ENCODE peak calls at places on chromosome 4, in seven cellular contexts. M is GM12878, C is K562, G is SK-N-SH, N is HCT116, K is HepG2, S is H1. Q is an unnamed sample.

GRCh38 chr4:155514628-155515027 is 137.9 kb upstream of the MAP9 start:
- DNase-seq in C (no peak), K (no peak), G (no peak), M (no peak), N (no peak), S (no peak), Q (no peak)

GRCh38 chr4:106986486-106986885 is 49.6 kb downstream of the DKK2 start:
- DNase-seq in N (no peak), C (no peak), K (no peak), G (peak), S (no peak), M (no peak), Q (no peak)

GRCh38 chr4:123676550-123677229 is 280.1 kb downstream of the SPRY1 start:
- DNase-seq in K (no peak), M (no peak), N (no peak), C (no peak), G (no peak), S (no peak), Q (no peak)

GRCh38 chr4:6772223-6772928 is 10.2 kb upstream of the KIAA0232 start:
- DNase-seq in K (no peak), N (no peak), G (no peak), C (no peak), M (no peak), S (no peak), Q (no peak)

GRCh38 chr4:137621056-137621455 is 88.8 kb upstream of the PCDH18 start:
- DNase-seq in M (no peak), N (no peak), G (no peak), K (no peak), C (no peak), S (no peak), Q (no peak)

GRCh38 chr4:40621592-40622512 is 7.8 kb downstream of the RBM47 start:
- DNase-seq in C (no peak), M (peak), K (peak), G (no peak), N (peak), S (no peak), Q (peak)

GRCh38 chr4:123463869-123464268 is 67.3 kb downstream of the SPRY1 start:
- DNase-seq in G (no peak), N (no peak), M (no peak), K (no peak), C (no peak), S (no peak), Q (no peak)

GRCh38 chr4:22129454-22130075 is 181.0 kb upstream of the KCNIP4 start:
- DNase-seq in S (peak), N (peak), G (peak), C (peak), K (peak), M (no peak), Q (peak)

GRCh38 chr4:21948347-21949072 is at the start of gene KCNIP4:
- DNase-seq in C (no peak), N (no peak), K (no peak), M (no peak), G (peak), S (peak), Q (no peak)

GRCh38 chr4:86500527-86500926 is 93.6 kb upstream of the PTPN13 start:
- DNase-seq in M (no peak), N (no peak), S (no peak), K (no peak), C (no peak), G (no peak), Q (no peak)

GRCh38 chr4:6534050-6534449 is 40.9 kb upstream of the MAN2B2 start:
- DNase-seq in K (no peak), G (no peak), N (no peak), M (no peak), C (no peak), S (no peak), Q (no peak)

GRCh38 chr4:80027611-80028010 is 45.4 kb downstream of the ANTXR2 start:
- DNase-seq in M (no peak), C (no peak), S (no peak), N (no peak), K (no peak), G (no peak), Q (no peak)

GRCh38 chr4:13492752-13493151 is 8.6 kb upstream of the RAB28 start:
- DNase-seq in M (no peak), S (no peak), C (no peak), N (no peak), K (no peak), G (no peak), Q (no peak)

GRCh38 chr4:169397762-169398161 is 127.0 kb upstream of the SH3RF1 start:
- DNase-seq in G (no peak), N (no peak), K (no peak), S (no peak), M (no peak), C (no peak), Q (no peak)

GRCh38 chr4:3442959-3443749 is 1.4 kb downstream of the HGFAC start:
- DNase-seq in K (peak), C (peak), N (no peak), S (peak), M (no peak), G (peak), Q (no peak)

GRCh38 chr4:4625488-4625887 is 83.6 kb upstream of the STX18 start:
- DNase-seq in K (no peak), S (no peak), N (no peak), C (no peak), G (no peak), M (no peak), Q (no peak)

GRCh38 chr4:156656911-156657310 is 314.7 kb downstream of the PDGFC start:
- DNase-seq in N (no peak), M (no peak), G (no peak), S (no peak), C (no peak), K (no peak), Q (no peak)

GRCh38 chr4:73664470-73664869 is 44.2 kb upstream of the RASSF6 start:
- DNase-seq in K (no peak), G (no peak), C (no peak), N (no peak), S (no peak), M (no peak), Q (no peak)

GRCh38 chr4:11470709-11471441 is 42.2 kb upstream of the HS3ST1 start:
- DNase-seq in N (no peak), K (no peak), M (no peak), S (no peak), C (no peak), G (no peak), Q (no peak)

GRCh38 chr4:87007345-87008181 is 72.8 kb downstream of the AFF1 start:
- DNase-seq in G (peak), N (no peak), C (no peak), M (no peak), S (no peak), K (no peak), Q (no peak)

GRCh38 chr4:16627999-16628398 is 270.4 kb downstream of the LDB2 start:
- DNase-seq in S (no peak), M (no peak), N (no peak), G (no peak), K (no peak), C (no peak), Q (no peak)

GRCh38 chr4:74364649-74365491 is at the start of gene EREG:
- DNase-seq in G (peak), N (peak), S (peak), K (no peak), M (no peak), C (peak), Q (no peak)

GRCh38 chr4:83093060-83093640 is 21.4 kb downstream of the PLAC8 start:
- DNase-seq in K (no peak), N (no peak), S (no peak), G (peak), M (no peak), C (no peak), Q (no peak)

GRCh38 chr4:169621754-169622481 is 1.5 kb downstream of the CLCN3 start:
- DNase-seq in N (no peak), S (no peak), C (peak), M (no peak), G (peak), K (peak), Q (peak)

GRCh38 chr4:47032405-47033106 is 1.2 kb downstream of the GABRB1 start:
- DNase-seq in G (peak), N (no peak), M (no peak), K (peak), S (peak), C (no peak), Q (peak)

DNA sequence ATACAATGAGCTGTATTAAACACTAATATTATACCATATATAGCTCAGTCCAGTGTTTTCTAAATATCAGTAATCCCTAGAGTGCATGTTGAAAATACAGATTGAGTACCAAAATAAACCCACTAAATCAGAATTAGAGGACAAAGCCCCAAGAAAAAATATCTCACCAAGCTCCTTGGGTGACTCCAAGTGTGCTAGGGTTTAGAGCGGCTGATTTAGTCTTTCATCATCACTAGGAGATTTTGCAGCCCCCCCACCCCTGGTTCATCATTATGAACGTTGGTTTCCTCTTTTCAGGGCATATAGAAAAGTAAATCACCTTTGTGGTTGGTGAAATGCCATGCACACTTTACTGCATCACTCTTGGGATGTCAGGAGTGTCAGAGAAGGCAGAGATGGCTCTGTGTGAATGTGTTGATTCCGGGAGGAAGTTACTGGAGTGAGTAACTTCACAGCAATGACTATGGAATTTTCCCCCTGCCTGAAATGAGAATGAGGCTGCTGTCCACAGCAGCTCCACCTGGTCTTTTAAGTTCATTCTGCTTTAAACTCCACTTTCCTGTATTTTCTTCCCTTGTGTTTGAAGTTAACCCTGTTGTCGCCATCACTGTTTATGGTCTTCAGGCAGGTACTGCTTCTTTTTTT is 25.2 kb upstream of the ANAPC4 start:
- DNase-seq in N (no peak), M (no peak), S (no peak), G (no peak), C (no peak), K (no peak), Q (no peak)
- H3K27ac ChIP-seq in N (no peak), M (no peak), S (no peak), G (no peak), C (no peak), K (no peak), Q (no peak)

DNA sequence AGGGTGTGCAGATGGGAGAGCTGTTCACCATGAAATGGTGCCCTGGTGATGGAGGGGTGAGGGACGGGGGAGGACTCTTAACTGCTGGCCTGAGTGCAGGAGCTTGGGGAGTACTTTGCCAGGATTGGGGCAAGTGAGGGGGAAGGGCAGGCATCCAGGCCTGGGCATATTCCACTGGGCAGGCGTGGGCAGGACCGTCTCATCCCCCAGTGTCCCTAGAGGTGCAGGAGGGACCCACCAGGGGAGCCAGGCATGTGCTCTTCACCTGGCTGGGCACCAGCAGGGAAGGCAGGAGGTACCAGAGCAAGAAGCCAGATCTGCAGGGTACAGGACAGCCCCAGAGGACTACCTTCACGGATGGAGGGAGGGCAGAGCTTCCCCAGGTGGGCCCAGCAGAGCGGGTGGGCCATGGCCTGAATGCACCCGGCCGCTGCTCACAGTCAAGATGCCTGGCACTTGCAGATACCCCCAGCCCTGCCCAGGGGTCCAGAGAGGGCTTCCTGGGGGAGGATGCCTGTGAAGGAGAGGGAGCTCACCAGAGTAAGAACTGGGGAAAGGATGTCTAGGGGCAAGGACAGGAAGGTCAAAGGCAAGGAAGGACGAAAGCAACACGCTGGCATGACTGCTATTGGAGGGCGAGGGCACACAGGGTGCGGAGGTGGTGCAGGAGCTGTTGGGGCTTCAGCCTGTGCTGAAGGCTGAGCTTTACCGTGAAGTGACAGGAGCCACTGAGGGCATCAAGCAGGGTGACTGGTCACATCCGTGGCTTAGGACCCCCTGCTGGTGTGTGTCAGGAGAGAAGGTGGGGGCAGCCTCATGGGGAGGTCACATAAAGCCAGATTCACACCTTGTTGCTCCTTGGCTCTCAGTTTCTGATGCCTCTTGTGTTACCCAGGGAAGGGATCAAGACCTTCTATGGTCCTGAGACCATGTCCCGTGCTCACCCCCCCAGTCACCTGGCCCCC is 68.2 kb upstream of the NKX1-1 start:
- DNase-seq in G (peak), M (no peak), C (no peak), S (no peak), N (no peak), K (no peak), Q (no peak)
- TF ChIP-seq SIN3A in G (no peak), M (no peak), C (no peak), S (no peak), N (no peak), K (no peak), Q (no peak)

GRCh38 chr4:139315221-139315675 is 13.0 kb upstream of the NDUFC1 start:
- DNase-seq in S (no peak), G (no peak), C (no peak), K (no peak), N (no peak), M (peak), Q (no peak)
- H3K27ac ChIP-seq in S (peak), G (no peak), C (peak), K (no peak), N (no peak), M (peak), Q (no peak)

DNA sequence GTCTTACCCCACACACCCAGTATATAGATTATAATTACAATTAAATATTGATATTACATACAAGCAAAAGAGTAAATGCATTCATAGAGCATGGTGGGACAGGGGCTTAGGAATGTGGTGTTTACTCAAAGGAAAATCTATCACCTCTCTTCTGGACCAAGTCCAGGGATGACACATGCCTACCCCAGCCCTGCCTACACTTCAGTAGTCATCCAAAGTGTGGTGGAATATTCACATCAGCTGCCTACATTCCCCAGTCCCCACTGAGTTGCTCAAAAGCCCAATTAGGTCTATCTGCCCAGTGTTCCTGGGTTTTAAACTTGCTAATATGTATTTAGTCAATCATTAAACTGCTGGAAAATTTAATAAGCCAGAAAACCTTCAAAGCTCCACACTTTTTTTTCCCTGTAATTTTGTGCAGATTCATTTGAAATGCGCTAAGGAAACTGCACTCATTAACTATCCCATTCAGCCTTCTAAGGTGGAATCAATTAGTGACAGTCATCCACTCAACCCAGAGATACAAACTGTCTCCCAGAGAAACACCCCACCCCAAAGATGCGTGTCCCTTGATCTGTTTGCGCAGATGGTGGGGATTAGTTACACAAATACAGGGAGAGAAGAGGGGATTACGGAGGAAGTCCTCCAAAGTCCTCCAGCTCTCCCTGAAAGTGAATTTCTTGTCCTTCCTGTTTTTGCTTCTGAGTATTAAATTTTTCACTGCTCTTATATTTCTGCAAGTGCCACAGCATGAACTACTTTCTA is 91.7 kb upstream of the KDR start:
- DNase-seq in K (no peak), S (no peak), M (no peak), C (no peak), N (no peak), G (no peak), Q (no peak)
- TF ChIP-seq SIN3A in K (no peak), S (no peak), M (no peak), C (no peak), N (no peak), G (no peak), Q (no peak)

GRCh38 chr4:42296196-42296595 is 101.1 kb upstream of the SHISA3 start:
- DNase-seq in G (no peak), S (no peak), M (no peak), K (no peak), C (no peak), N (no peak), Q (no peak)

DNA sequence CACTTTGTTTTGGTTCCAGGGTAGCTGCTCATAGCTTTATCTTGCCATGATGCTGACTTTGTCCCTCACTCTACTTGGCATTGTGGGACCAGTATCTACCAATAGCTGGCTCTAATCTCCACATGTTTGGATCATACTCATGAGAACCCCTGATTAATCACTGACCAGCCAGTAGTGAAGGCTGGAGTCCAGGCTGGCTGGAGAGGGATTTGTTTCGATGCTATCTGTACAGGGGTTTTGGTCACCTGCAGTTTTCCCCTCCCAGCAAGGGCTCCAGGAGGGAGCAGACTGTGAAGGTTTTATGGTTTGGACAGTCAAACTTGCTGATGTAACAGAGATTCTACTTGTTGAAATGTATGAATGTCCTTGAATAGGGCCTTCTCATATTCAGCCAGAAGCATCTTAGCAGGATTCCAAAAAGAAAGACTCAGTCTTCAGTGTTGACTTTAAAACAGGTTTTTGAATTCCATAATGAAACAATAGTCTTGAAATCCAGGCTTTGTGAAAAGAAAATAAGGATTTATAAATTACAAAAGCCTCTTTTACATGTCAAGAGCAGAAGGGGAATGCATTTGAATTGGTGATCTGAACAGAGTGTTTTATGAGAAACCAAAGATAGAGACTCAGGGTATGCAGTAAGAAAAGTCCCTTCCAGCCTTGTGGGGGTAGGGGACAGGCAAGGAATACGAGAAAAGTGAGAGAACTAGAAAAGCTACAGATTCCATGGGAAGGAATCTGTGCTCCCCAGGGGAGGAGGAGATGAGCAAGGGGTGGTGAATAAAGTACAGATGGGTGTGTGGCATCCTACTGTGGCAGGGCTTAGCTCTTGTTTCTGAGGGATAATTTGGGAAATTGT is 103.1 kb upstream of the SHISA3 start:
- DNase-seq in N (no peak), K (no peak), G (no peak), S (no peak), C (no peak), M (no peak), Q (no peak)
- H3K27ac ChIP-seq in N (no peak), K (no peak), G (no peak), S (peak), C (no peak), M (no peak), Q (no peak)